ENCODE peak calls at places on chromosomes 3 and 15, in seven cellular contexts. J is HCT116; Z is hepatocyte; L is CD8-positive, alpha-beta memory T cell; Q is fibroblast of the aortic adventitia; K is body of pancreas; H is PC-3. I is an unnamed sample.

GRCh38 chr3:123618768-123619484 is 34.1 kb upstream of the HACD2 start:
- DNase-seq in H (peak; percentile 80), L (no peak), K (peak; percentile 50), Q (peak; percentile 86), Z (peak; percentile 58), J (no peak), I (no peak)

GRCh38 chr15:27906802-27907201 is 192.3 kb downstream of the OCA2 start:
- DNase-seq in H (no peak), Q (no peak), L (no peak), J (no peak), Z (no peak), K (no peak), I (no peak)

GRCh38 chr15:38207591-38207990 is 45.0 kb upstream of the SPRED1 start:
- DNase-seq in L (no peak), K (no peak), Q (no peak), Z (no peak), H (peak; percentile 43), J (no peak), I (no peak)

GRCh38 chr3:26558257-26558656 is 64.3 kb upstream of the LRRC3B start:
- DNase-seq in J (no peak), H (no peak), L (no peak), Q (no peak), K (no peak), Z (no peak), I (peak; percentile 30)

GRCh38 chr15:77497108-77497737 is 76.5 kb downstream of the HMG20A start:
- DNase-seq in Q (peak; percentile 91), L (no peak), H (no peak), J (no peak), Z (peak; percentile 64), K (peak; percentile 69), I (no peak)

GRCh38 chr15:85036716-85037115 is 55.1 kb downstream of the PDE8A start:
- DNase-seq in L (no peak), Q (no peak), Z (no peak), H (no peak), K (no peak), J (no peak), I (no peak)

GRCh38 chr3:144128117-144128892 is 156.7 kb downstream of the DIPK2A start:
- DNase-seq in L (no peak), J (no peak), Q (no peak), H (no peak), Z (no peak), K (no peak), I (no peak)

GRCh38 chr3:1251282-1252060 is 158.6 kb downstream of the CNTN6 start:
- DNase-seq in K (no peak), Q (peak; percentile 38), L (no peak), H (no peak), Z (no peak), J (no peak), I (no peak)

GRCh38 chr15:90873998-90874605 is 5.7 kb downstream of the FURIN start:
- DNase-seq in H (peak; percentile 49), J (no peak), Z (peak; percentile 85), Q (no peak), K (peak; percentile 87), L (no peak), I (no peak)

GRCh38 chr3:2540115-2540514 is 441.4 kb downstream of the CNTN4 start:
- DNase-seq in H (no peak), L (no peak), K (no peak), J (no peak), Q (no peak), Z (no peak), I (no peak)

GRCh38 chr15:55907797-55908196 is 85.6 kb downstream of the NEDD4 start:
- DNase-seq in Z (peak; percentile 20), L (no peak), Q (peak; percentile 97), J (peak; percentile 86), H (peak; percentile 97), K (no peak), I (no peak)

GRCh38 chr15:55574096-55574495 is 14.0 kb downstream of the PYGO1 start:
- DNase-seq in L (no peak), J (no peak), Q (no peak), K (no peak), Z (no peak), H (peak; percentile 45), I (no peak)

GRCh38 chr3:196661400-196661799 is 21.9 kb downstream of the NRROS start:
- DNase-seq in Q (no peak), J (no peak), H (no peak), K (no peak), Z (no peak), L (no peak), I (no peak)

GRCh38 chr3:24598691-24599090 is 104.0 kb upstream of the THRB start:
- DNase-seq in K (no peak), Q (no peak), Z (peak; percentile 64), J (no peak), L (no peak), H (peak; percentile 88), I (no peak)

GRCh38 chr3:123658118-123658859 is 73.4 kb upstream of the HACD2 start:
- DNase-seq in J (no peak), Q (peak; percentile 92), K (no peak), H (peak; percentile 24), L (no peak), Z (no peak), I (no peak)

GRCh38 chr3:22759636-22760310 is 443.4 kb upstream of the UBE2E2 start:
- DNase-seq in J (no peak), Z (no peak), K (no peak), Q (no peak), H (no peak), L (no peak), I (no peak)

GRCh38 chr3:146218880-146219866 is 31.7 kb downstream of the PLSCR4 start:
- DNase-seq in Q (peak; percentile 69), J (no peak), H (peak; percentile 70), Z (peak; percentile 46), L (peak; percentile 11), K (peak; percentile 47), I (no peak)

GRCh38 chr3:4493008-4493930 is at the start of gene ITPR1:
- DNase-seq in J (peak; percentile 93), Q (peak; percentile 99), H (peak; percentile 99), K (peak; percentile 97), L (peak; percentile 96), Z (peak; percentile 99), I (peak; percentile 99)

GRCh38 chr15:69976366-69976994 is 121.2 kb downstream of the TLE3 start:
- DNase-seq in J (no peak), H (peak; percentile 69), K (peak; percentile 26), Z (peak; percentile 84), Q (peak; percentile 54), L (no peak), I (peak; percentile 58)

GRCh38 chr3:142211034-142211433 is 14.4 kb downstream of the GK5 start:
- DNase-seq in K (no peak), H (no peak), Z (no peak), L (no peak), J (no peak), Q (no peak), I (no peak)

GRCh38 chr3:172247525-172248274 is 200.6 kb downstream of the GHSR start:
- DNase-seq in J (no peak), H (no peak), K (no peak), Q (no peak), L (no peak), Z (no peak), I (no peak)

DNA sequence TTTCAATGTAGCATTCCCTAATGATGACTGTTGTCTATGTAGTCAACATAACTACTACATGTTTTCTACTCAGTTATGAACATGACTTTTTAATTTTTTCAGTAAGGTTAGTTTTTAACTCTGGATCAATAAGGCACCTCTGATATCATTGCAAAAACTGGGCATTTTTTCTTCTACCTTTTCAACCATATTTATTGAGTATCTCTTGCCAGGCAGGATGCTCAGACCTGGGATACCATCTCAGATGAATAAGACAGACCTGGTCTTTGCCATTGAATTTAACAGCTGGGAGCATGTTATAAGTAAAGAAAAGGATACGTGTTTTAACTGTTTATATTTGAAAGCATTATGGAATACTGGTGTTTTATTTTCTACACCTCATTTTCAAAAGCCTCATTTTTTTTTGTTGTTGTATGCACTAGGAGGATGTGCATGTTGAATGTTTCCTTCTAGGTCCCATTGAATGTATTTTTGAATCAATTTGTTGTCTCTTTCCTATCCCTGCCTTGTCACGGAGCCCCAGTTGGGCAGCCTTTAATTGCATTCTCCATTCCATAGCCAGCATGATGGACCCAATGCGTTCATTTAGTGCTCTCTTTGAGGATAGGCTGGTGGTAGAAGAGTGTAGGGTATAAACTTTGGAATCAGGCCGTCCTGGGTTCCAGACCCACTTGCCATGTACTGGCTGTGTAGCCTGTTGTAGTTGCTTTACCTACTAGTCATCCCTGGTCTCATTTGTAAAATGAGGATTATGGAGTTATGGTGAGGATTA is 3.7 kb downstream of the TGFBR2 start:
- DNase-seq in L (no peak), Z (no peak), Q (no peak), K (no peak), H (no peak), J (no peak), I (no peak)
- H3K4me3 ChIP-seq in L (peak overlapping the region; percentile 81), Z (no peak overlapping the region), Q (peak overlapping the region; percentile 62), K (no peak overlapping the region), H (peak overlapping the region; percentile 69), J (peak overlapping the region; percentile 60), I (no peak overlapping the region)

DNA sequence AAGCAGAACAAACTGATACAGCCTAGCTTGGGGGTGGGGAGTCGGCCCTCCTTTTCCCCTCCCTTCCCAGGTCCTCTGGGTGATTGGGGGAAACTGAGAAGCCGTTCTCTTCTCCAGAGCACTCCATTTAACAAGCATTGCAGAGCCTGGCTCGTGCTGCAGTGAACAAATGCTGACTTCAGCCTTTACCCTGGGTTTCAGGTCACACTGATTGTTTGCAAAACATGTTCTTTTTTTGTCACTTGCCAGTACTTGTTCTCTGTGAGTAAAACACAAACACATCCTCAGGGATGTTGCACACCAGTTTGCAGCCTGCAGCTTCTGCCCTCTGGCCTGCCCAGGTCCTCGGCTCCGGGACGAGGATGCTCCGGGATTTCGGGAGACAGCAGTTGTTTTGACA is 132.8 kb downstream of the PGPEP1L start:
- DNase-seq in H (no peak), L (no peak), K (no peak), Q (no peak), Z (no peak), J (no peak), I (no peak)
- H3K4me3 ChIP-seq in H (no peak overlapping the region), L (no peak overlapping the region), K (no peak overlapping the region), Q (no peak overlapping the region), Z (no peak overlapping the region), J (no peak overlapping the region), I (no peak overlapping the region)

GRCh38 chr15:40331026-40331425 is 7.5 kb downstream of the INAFM2 start:
- DNase-seq in Q (no peak), L (no peak), K (no peak), Z (no peak), J (no peak), H (no peak), I (no peak)

GRCh38 chr15:40328711-40329240 is 5.3 kb downstream of the INAFM2 start:
- DNase-seq in Q (no peak), J (no peak), L (no peak), K (no peak), Z (no peak), H (no peak), I (no peak)

GRCh38 chr15:40331637-40332036 is 8.1 kb downstream of the INAFM2 start:
- DNase-seq in L (no peak), H (no peak), K (no peak), Z (no peak), Q (no peak), J (no peak), I (no peak)

GRCh38 chr15:40329804-40330203 is 6.3 kb downstream of the INAFM2 start:
- DNase-seq in Q (no peak), J (no peak), K (no peak), H (no peak), Z (no peak), L (no peak), I (no peak)

GRCh38 chr15:40330368-40330836 is 6.9 kb downstream of the INAFM2 start:
- DNase-seq in J (no peak), L (no peak), H (peak; percentile 39), K (no peak), Q (peak; percentile 45), Z (no peak), I (no peak)
- H3K4me3 ChIP-seq in J (no peak overlapping the region), L (no peak overlapping the region), H (no peak overlapping the region), K (no peak overlapping the region), Q (no peak overlapping the region), Z (no peak overlapping the region), I (no peak overlapping the region)

GRCh38 chr3:149639093-149639486 is 18.7 kb downstream of the WWTR1 start:
- DNase-seq in L (no peak), J (no peak), Z (no peak), Q (no peak), H (no peak), K (no peak), I (no peak)
- H3K4me3 ChIP-seq in L (no peak overlapping the region), J (no peak overlapping the region), Z (no peak overlapping the region), Q (peak overlapping the region; percentile 55), H (no peak overlapping the region), K (no peak overlapping the region), I (no peak overlapping the region)

I was measured in NT2/D1.